ENCODE peak calls at places on chromosomes 6 and 20, in seven cellular contexts. One of them, this sample, is unnamed.

GRCh38 chr6:89118931-89119330 is 1.1 kb upstream of the SRSF12 start:
- DNase-seq in activated gamma-delta T cell treated with Interleukin-2 at 50 U/mL for 16 hours: no peak
- DNase-seq in stomach: no peak
- DNase-seq in HT1080: no peak
- DNase-seq in choroid plexus epithelial cell: no peak
- DNase-seq in fibroblast of lung: no peak
- DNase-seq in GOT3: no peak
- DNase-seq in this sample: no peak

GRCh38 chr6:41373919-41374617 is 38.7 kb downstream of the NCR2 start:
- DNase-seq in activated gamma-delta T cell treated with Interleukin-2 at 50 U/mL for 16 hours: no peak
- DNase-seq in fibroblast of lung: no peak
- DNase-seq in stomach: no peak
- DNase-seq in GOT3: no peak
- DNase-seq in choroid plexus epithelial cell: no peak
- DNase-seq in HT1080: no peak
- DNase-seq in this sample: no peak

GRCh38 chr6:166729658-166730057 is 102.6 kb upstream of the RPS6KA2 start:
- DNase-seq in GOT3: no peak
- DNase-seq in choroid plexus epithelial cell: no peak
- DNase-seq in fibroblast of lung: no peak
- DNase-seq in stomach: no peak
- DNase-seq in activated gamma-delta T cell treated with Interleukin-2 at 50 U/mL for 16 hours: no peak
- DNase-seq in HT1080: no peak
- DNase-seq in this sample: no peak

GRCh38 chr6:1626481-1626880 is 16.8 kb downstream of the FOXC1 start:
- DNase-seq in fibroblast of lung: no peak
- DNase-seq in activated gamma-delta T cell treated with Interleukin-2 at 50 U/mL for 16 hours: no peak
- DNase-seq in GOT3: no peak
- DNase-seq in stomach: no peak
- DNase-seq in choroid plexus epithelial cell: no peak
- DNase-seq in HT1080: no peak
- DNase-seq in this sample: no peak

GRCh38 chr6:21856844-21857243 is 263.3 kb downstream of the SOX4 start:
- DNase-seq in choroid plexus epithelial cell: peak
- DNase-seq in activated gamma-delta T cell treated with Interleukin-2 at 50 U/mL for 16 hours: no peak
- DNase-seq in stomach: no peak
- DNase-seq in HT1080: no peak
- DNase-seq in fibroblast of lung: peak
- DNase-seq in GOT3: no peak
- DNase-seq in this sample: no peak

GRCh38 chr6:112665114-112665513 is 318.0 kb downstream of the RFPL4B start:
- DNase-seq in stomach: no peak
- DNase-seq in activated gamma-delta T cell treated with Interleukin-2 at 50 U/mL for 16 hours: no peak
- DNase-seq in HT1080: no peak
- DNase-seq in fibroblast of lung: peak
- DNase-seq in GOT3: no peak
- DNase-seq in choroid plexus epithelial cell: peak
- DNase-seq in this sample: no peak

GRCh38 chr6:16206595-16207037 is 31.8 kb upstream of the GMPR start:
- DNase-seq in activated gamma-delta T cell treated with Interleukin-2 at 50 U/mL for 16 hours: peak
- DNase-seq in HT1080: peak
- DNase-seq in fibroblast of lung: peak
- DNase-seq in GOT3: no peak
- DNase-seq in stomach: peak
- DNase-seq in choroid plexus epithelial cell: peak
- DNase-seq in this sample: peak

GRCh38 chr20:52318601-52319000 is 127.0 kb upstream of the ZFP64 start:
- DNase-seq in activated gamma-delta T cell treated with Interleukin-2 at 50 U/mL for 16 hours: no peak
- DNase-seq in choroid plexus epithelial cell: no peak
- DNase-seq in HT1080: no peak
- DNase-seq in GOT3: no peak
- DNase-seq in fibroblast of lung: no peak
- DNase-seq in stomach: no peak
- DNase-seq in this sample: no peak

GRCh38 chr6:104837158-104837557 is 22.6 kb downstream of the HACE1 start:
- DNase-seq in activated gamma-delta T cell treated with Interleukin-2 at 50 U/mL for 16 hours: no peak
- DNase-seq in stomach: no peak
- DNase-seq in HT1080: no peak
- DNase-seq in GOT3: no peak
- DNase-seq in choroid plexus epithelial cell: no peak
- DNase-seq in fibroblast of lung: no peak
- DNase-seq in this sample: no peak

GRCh38 chr20:43066061-43066575 is 123.6 kb downstream of the PTPRT start:
- DNase-seq in stomach: no peak
- DNase-seq in GOT3: no peak
- DNase-seq in choroid plexus epithelial cell: no peak
- DNase-seq in fibroblast of lung: no peak
- DNase-seq in HT1080: no peak
- DNase-seq in activated gamma-delta T cell treated with Interleukin-2 at 50 U/mL for 16 hours: no peak
- DNase-seq in this sample: no peak

GRCh38 chr20:34624628-34625027 is 52.3 kb downstream of the PIGU start:
- DNase-seq in HT1080: no peak
- DNase-seq in activated gamma-delta T cell treated with Interleukin-2 at 50 U/mL for 16 hours: no peak
- DNase-seq in stomach: no peak
- DNase-seq in GOT3: no peak
- DNase-seq in fibroblast of lung: no peak
- DNase-seq in choroid plexus epithelial cell: no peak
- DNase-seq in this sample: no peak

GRCh38 chr6:21935561-21936028 is 342.0 kb downstream of the SOX4 start:
- DNase-seq in activated gamma-delta T cell treated with Interleukin-2 at 50 U/mL for 16 hours: no peak
- DNase-seq in fibroblast of lung: peak
- DNase-seq in stomach: peak
- DNase-seq in GOT3: no peak
- DNase-seq in choroid plexus epithelial cell: peak
- DNase-seq in HT1080: no peak
- DNase-seq in this sample: no peak

GRCh38 chr20:19205999-19206398 is 6.4 kb upstream of the SLC24A3 start:
- DNase-seq in choroid plexus epithelial cell: peak
- DNase-seq in GOT3: peak
- DNase-seq in HT1080: peak
- DNase-seq in fibroblast of lung: peak
- DNase-seq in stomach: peak
- DNase-seq in activated gamma-delta T cell treated with Interleukin-2 at 50 U/mL for 16 hours: peak
- DNase-seq in this sample: peak

GRCh38 chr6:160756871-160757270 is 54.8 kb downstream of the PLG start:
- DNase-seq in GOT3: no peak
- DNase-seq in HT1080: peak
- DNase-seq in stomach: no peak
- DNase-seq in fibroblast of lung: no peak
- DNase-seq in activated gamma-delta T cell treated with Interleukin-2 at 50 U/mL for 16 hours: no peak
- DNase-seq in choroid plexus epithelial cell: no peak
- DNase-seq in this sample: no peak

GRCh38 chr6:108561742-108562502 is 1.2 kb downstream of the FOXO3 start:
- DNase-seq in HT1080: no peak
- DNase-seq in fibroblast of lung: no peak
- DNase-seq in choroid plexus epithelial cell: no peak
- DNase-seq in GOT3: no peak
- DNase-seq in activated gamma-delta T cell treated with Interleukin-2 at 50 U/mL for 16 hours: no peak
- DNase-seq in stomach: no peak
- DNase-seq in this sample: no peak

GRCh38 chr20:4601630-4602296 is 119.9 kb upstream of the PRND start:
- DNase-seq in GOT3: no peak
- DNase-seq in fibroblast of lung: peak
- DNase-seq in HT1080: peak
- DNase-seq in stomach: no peak
- DNase-seq in activated gamma-delta T cell treated with Interleukin-2 at 50 U/mL for 16 hours: no peak
- DNase-seq in choroid plexus epithelial cell: no peak
- DNase-seq in this sample: no peak

GRCh38 chr6:36383608-36384007 is 3.9 kb downstream of the ETV7 start:
- DNase-seq in HT1080: no peak
- DNase-seq in GOT3: no peak
- DNase-seq in stomach: no peak
- DNase-seq in activated gamma-delta T cell treated with Interleukin-2 at 50 U/mL for 16 hours: no peak
- DNase-seq in fibroblast of lung: no peak
- DNase-seq in choroid plexus epithelial cell: no peak
- DNase-seq in this sample: no peak

This sample was measured in GDM1.